ENCODE peak calls at places on chromosomes 7 and 10, in ten cellular contexts. X is neural crest cell; C is heart left ventricle; O is lung; D is spleen; L is CD8-positive, alpha-beta T cell; U is GM20000; K is RWPE1; Q is SK-N-SH; B is H9. E is an unnamed sample.
A peak's percentile ranks its signal among the peaks of the same experiment; 100 is the strongest.

GRCh38 chr7:40709077-40709964 is 574.5 kb downstream of the SUGCT start:
- DNase-seq in U (no peak), X (no peak), C (no peak), L (no peak), O (no peak), Q (no peak), B (no peak), D (no peak), K (peak; percentile 18), E (peak; percentile 7)

GRCh38 chr7:79874797-79875196 is 259.8 kb upstream of the GNAI1 start:
- DNase-seq in Q (no peak), C (no peak), D (no peak), U (no peak), L (no peak), O (no peak), B (no peak), X (no peak), K (no peak), E (no peak)

GRCh38 chr7:20783716-20784310 is 2.9 kb downstream of the SP8 start:
- DNase-seq in Q (peak; percentile 69), B (peak; percentile 73), K (no peak), L (no peak), C (no peak), X (no peak), D (no peak), O (no peak), U (peak; percentile 62), E (no peak)

GRCh38 chr7:76315372-76315771 is 12.9 kb downstream of the HSPB1 start:
- DNase-seq in K (no peak), X (no peak), L (no peak), B (no peak), O (no peak), C (peak; percentile 32), Q (no peak), D (peak; percentile 69), U (no peak), E (no peak)

GRCh38 chr10:132101529-132101928 is 35.8 kb downstream of the JAKMIP3 start:
- DNase-seq in X (no peak), Q (peak; percentile 61), O (peak; percentile 16), L (no peak), D (no peak), C (no peak), K (no peak), U (no peak), B (peak; percentile 34), E (no peak)

GRCh38 chr7:86942081-86942480 is 117.4 kb downstream of the ELAPOR2 start:
- DNase-seq in U (no peak), L (no peak), X (no peak), D (no peak), C (no peak), O (no peak), K (no peak), B (no peak), Q (no peak), E (no peak)

GRCh38 chr10:31490858-31491504 is 172.0 kb downstream of the ZEB1 start:
- DNase-seq in O (no peak), X (no peak), U (no peak), D (no peak), K (no peak), L (no peak), Q (no peak), B (peak; percentile 29), C (no peak), E (peak; percentile 66)

GRCh38 chr10:77120697-77121096 is 516.9 kb downstream of the KCNMA1 start:
- DNase-seq in U (no peak), X (no peak), B (no peak), D (no peak), L (no peak), K (no peak), Q (no peak), C (no peak), O (no peak), E (no peak)

GRCh38 chr7:1112109-1112508 is 24.2 kb downstream of the GPER1 start:
- DNase-seq in B (no peak), X (no peak), D (peak; percentile 66), L (no peak), U (no peak), Q (no peak), C (no peak), O (no peak), K (no peak), E (no peak)

GRCh38 chr7:5491251-5492044 is 67.8 kb upstream of the TNRC18 start:
- DNase-seq in D (no peak), C (peak; percentile 65), U (no peak), Q (peak; percentile 93), O (no peak), L (no peak), K (no peak), B (no peak), X (no peak), E (no peak)

GRCh38 chr7:110386914-110387313 is 704.0 kb upstream of the LRRN3 start:
- DNase-seq in B (no peak), K (peak; percentile 88), U (no peak), D (no peak), O (no peak), C (no peak), L (no peak), Q (no peak), X (no peak), E (no peak)

GRCh38 chr10:125698599-125698998 is 15.6 kb upstream of the TEX36 start:
- DNase-seq in D (no peak), X (no peak), K (no peak), C (no peak), L (no peak), U (no peak), O (no peak), B (no peak), Q (peak; percentile 41), E (no peak)

GRCh38 chr10:125694874-125695273 is 11.9 kb upstream of the TEX36 start:
- DNase-seq in B (no peak), K (peak; percentile 26), C (no peak), X (no peak), O (no peak), D (no peak), U (no peak), L (no peak), Q (no peak), E (no peak)

GRCh38 chr10:125699562-125700143 is 16.7 kb upstream of the TEX36 start:
- DNase-seq in B (no peak), U (no peak), D (no peak), K (no peak), Q (no peak), C (no peak), O (no peak), X (no peak), L (no peak), E (no peak)

GRCh38 chr10:125700355-125700911 is 17.5 kb upstream of the TEX36 start:
- DNase-seq in B (no peak), D (no peak), O (no peak), Q (no peak), L (no peak), X (no peak), U (no peak), K (no peak), C (no peak), E (no peak)
- TF ChIP-seq CTCF in B (no peak), D (no peak), O (no peak), Q (peak; percentile 49), L (no peak), X (peak; percentile 36), U (no peak), K (no peak), C (no peak), E (no peak)

GRCh38 chr7:18574235-18574540 is 78.6 kb downstream of the HDAC9 start:
- DNase-seq in U (no peak), Q (no peak), O (no peak), K (no peak), L (no peak), D (no peak), C (no peak), B (no peak), X (no peak), E (no peak)

GRCh38 chr7:18570441-18570840 is 74.9 kb downstream of the HDAC9 start:
- DNase-seq in U (no peak), X (no peak), L (no peak), O (no peak), D (no peak), Q (no peak), B (no peak), C (no peak), K (no peak), E (no peak)

GRCh38 chr7:18572885-18573284 is 77.3 kb downstream of the HDAC9 start:
- DNase-seq in C (no peak), U (no peak), O (no peak), L (no peak), B (no peak), D (no peak), K (no peak), X (no peak), Q (no peak), E (no peak)

GRCh38 chr7:18573410-18574234 is 78.1 kb downstream of the HDAC9 start:
- DNase-seq in D (peak; percentile 83), X (no peak), U (no peak), C (peak; percentile 43), K (no peak), O (no peak), B (no peak), L (no peak), Q (no peak), E (no peak)

GRCh38 chr7:18570890-18571478 is 75.4 kb downstream of the HDAC9 start:
- DNase-seq in B (no peak), O (no peak), U (no peak), C (no peak), L (no peak), D (no peak), Q (peak; percentile 65), X (no peak), K (peak; percentile 44), E (no peak)
- TF ChIP-seq CTCF in B (peak; percentile 61), O (peak; percentile 24), U (no peak), C (peak; percentile 49), L (no peak), D (no peak), Q (peak; percentile 93), X (peak; percentile 56), K (peak; percentile 73), E (no peak)

DNA sequence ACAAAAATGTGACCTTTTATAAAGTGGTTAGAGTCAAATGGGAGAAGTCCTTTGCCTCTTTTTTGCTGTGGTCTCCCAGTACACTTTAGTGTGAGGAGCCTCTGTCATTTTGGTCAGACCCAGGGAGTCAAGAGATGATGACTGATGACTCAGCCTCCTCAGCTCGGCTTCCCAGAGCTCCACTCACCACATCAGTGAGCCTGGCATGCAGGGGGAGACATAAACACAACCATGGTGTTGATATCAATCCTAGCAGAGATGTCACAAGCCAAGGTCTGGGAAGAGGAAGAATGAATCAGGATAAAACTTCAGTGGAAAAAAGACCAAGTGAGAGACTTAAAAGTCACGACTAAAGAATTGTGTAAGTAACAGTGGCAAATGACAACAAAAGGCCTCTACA is 50.1 kb downstream of the TFAM start:
- DNase-seq in D (no peak), B (peak; percentile 37), U (no peak), X (no peak), O (peak; percentile 36), L (peak; percentile 1), K (peak; percentile 64), Q (no peak), C (peak; percentile 30), E (no peak)
- TF ChIP-seq CTCF in D (no peak), B (no peak), U (no peak), X (no peak), O (no peak), L (no peak), K (no peak), Q (peak; percentile 36), C (no peak), E (no peak)

DNA sequence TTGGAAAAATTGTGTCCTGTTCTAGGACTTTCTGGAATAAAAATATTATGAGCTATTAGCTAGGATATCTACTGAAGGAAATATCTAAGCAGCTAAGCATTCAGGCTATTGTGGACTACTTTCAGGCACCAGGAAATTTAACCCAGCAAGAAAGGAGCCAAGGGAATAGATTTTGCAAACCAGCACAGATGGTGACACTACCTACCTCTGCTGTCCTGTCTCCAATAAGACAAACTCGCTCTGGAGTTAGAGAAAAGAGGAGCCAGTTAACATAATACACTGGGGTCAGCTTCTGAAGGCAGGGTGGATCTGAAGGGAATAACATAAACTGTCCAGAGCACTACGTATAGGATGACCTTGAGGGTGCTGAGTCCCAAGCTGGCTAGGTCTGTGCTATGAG is 223.7 kb upstream of the PRSS58 start:
- DNase-seq in Q (no peak), K (no peak), O (no peak), D (no peak), C (no peak), X (no peak), B (no peak), U (no peak), L (no peak), E (no peak)
- TF ChIP-seq CTCF in Q (no peak), K (no peak), O (no peak), D (no peak), C (no peak), X (peak; percentile 20), B (peak; percentile 27), U (no peak), L (no peak), E (no peak)